ENCODE peak calls at places on chromosomes 4 and X, in seven cellular contexts. L is activated CD8-positive, alpha-beta memory T cell treated with anti-CD3 and anti-CD28 coated beads for 48 hours; K is EL; O is IMR-90; B is ecto neural progenitor cell; N is Ammon's horn; Q is occipital lobe. Z is an unnamed sample.

GRCh38 chr4:57071340-57071739 is 38.8 kb downstream of the IGFBP7 start:
- DNase-seq in L (no peak), K (peak), O (peak), B (no peak), N (no peak), Q (no peak), Z (no peak)

GRCh38 chr4:7763788-7764187 is 175.9 kb downstream of the AFAP1 start:
- DNase-seq in L (no peak), K (peak), O (peak), B (no peak), N (no peak), Q (no peak), Z (peak)

GRCh38 chr4:4867745-4868505 is 8.5 kb downstream of the MSX1 start:
- DNase-seq in L (no peak), K (no peak), O (no peak), B (no peak), N (no peak), Q (no peak), Z (no peak)

GRCh38 chr4:98474408-98474844 is 184.0 kb downstream of the TSPAN5 start:
- DNase-seq in L (no peak), K (peak), O (peak), B (no peak), N (no peak), Q (no peak), Z (no peak)

GRCh38 chr4:8308144-8308543 is 38.6 kb downstream of the HTRA3 start:
- DNase-seq in L (no peak), K (no peak), O (no peak), B (no peak), N (no peak), Q (no peak), Z (peak)

GRCh38 chrX:19746919-19747671 is 140.3 kb downstream of the SH3KBP1 start:
- DNase-seq in L (no peak), K (no peak), O (no peak), B (no peak), N (no peak), Q (no peak), Z (no peak)

GRCh38 chr4:114417214-114417613 is 181.4 kb upstream of the UGT8 start:
- DNase-seq in L (no peak), K (no peak), O (no peak), B (no peak), N (no peak), Q (no peak), Z (no peak)

GRCh38 chr4:111959202-111959601 is 186.1 kb upstream of the FAM241A start:
- DNase-seq in L (no peak), K (peak), O (peak), B (no peak), N (no peak), Q (no peak), Z (no peak)

GRCh38 chr4:142373610-142374009 is 472.5 kb downstream of the INPP4B start:
- DNase-seq in L (no peak), K (peak), O (peak), B (no peak), N (no peak), Q (no peak), Z (no peak)

GRCh38 chr4:152321923-152322322 is 214.0 kb downstream of the FBXW7 start:
- DNase-seq in L (no peak), K (no peak), O (no peak), B (no peak), N (no peak), Q (no peak), Z (no peak)

GRCh38 chr4:35559559-35560365 is 684.6 kb downstream of the ARAP2 start:
- DNase-seq in L (no peak), K (no peak), O (no peak), B (no peak), N (no peak), Q (no peak), Z (no peak)

GRCh38 chr4:137116144-137116543 is 416.1 kb downstream of the PCDH18 start:
- DNase-seq in L (no peak), K (no peak), O (peak), B (no peak), N (no peak), Q (no peak), Z (no peak)

GRCh38 chr4:8185280-8185679 is 13.8 kb upstream of the SH3TC1 start:
- DNase-seq in L (no peak), K (peak), O (peak), B (no peak), N (no peak), Q (no peak), Z (no peak)

GRCh38 chr4:31366041-31366440 is 645.9 kb downstream of the PCDH7 start:
- DNase-seq in L (no peak), K (no peak), O (peak), B (no peak), N (no peak), Q (no peak), Z (no peak)

GRCh38 chr4:169252339-169253086 is 18.2 kb downstream of the SH3RF1 start:
- DNase-seq in L (no peak), K (no peak), O (peak), B (no peak), N (no peak), Q (no peak), Z (no peak)

GRCh38 chr4:159698336-159698735 is 595.5 kb downstream of the RAPGEF2 start:
- DNase-seq in L (no peak), K (no peak), O (no peak), B (no peak), N (no peak), Q (no peak), Z (no peak)

GRCh38 chr4:58809366-58809765 is 1699.2 kb upstream of the IGFBP7 start:
- DNase-seq in L (no peak), K (no peak), O (no peak), B (no peak), N (no peak), Q (no peak), Z (no peak)

GRCh38 chrX:108601276-108601675 is 135.1 kb downstream of the IRS4 start:
- DNase-seq in L (no peak), K (peak), O (no peak), B (no peak), N (no peak), Q (no peak), Z (no peak)

GRCh38 chrX:123581586-123581985 is 151.3 kb downstream of the THOC2 start:
- DNase-seq in L (no peak), K (no peak), O (no peak), B (no peak), N (no peak), Q (no peak), Z (no peak)

Z was measured in dorsolateral prefrontal cortex.